ENCODE peak calls at places on chromosomes 11 and 22, in five cellular contexts. One of them, this sample, is unnamed.

GRCh38 chr22:42608481-42609361 is 6.0 kb downstream of the POLDIP3 start:
- DNase-seq in smooth muscle cell of the brain vasculature: peak
- DNase-seq in midbrain: peak
- DNase-seq in activated T-cell treated with anti-CD3 and anti-CD28 coated beads, Interleukin-2, amount 50 U/mL, for 48 hours: no peak
- DNase-seq in stimulated activated CD8-positive, alpha-beta memory T cell treated with anti-CD3 and anti-CD28 coated beads, Interleukin-15, amount 100 ng/mL, for 24 hours: no peak
- DNase-seq in this sample: no peak

GRCh38 chr11:91857194-91857593 is 367.4 kb upstream of the FAT3 start:
- DNase-seq in activated T-cell treated with anti-CD3 and anti-CD28 coated beads, Interleukin-2, amount 50 U/mL, for 48 hours: no peak
- DNase-seq in stimulated activated CD8-positive, alpha-beta memory T cell treated with anti-CD3 and anti-CD28 coated beads, Interleukin-15, amount 100 ng/mL, for 24 hours: no peak
- DNase-seq in smooth muscle cell of the brain vasculature: no peak
- DNase-seq in midbrain: no peak
- DNase-seq in this sample: no peak

GRCh38 chr22:22948651-22949611 is 61.3 kb downstream of the IGLL5 start:
- DNase-seq in midbrain: no peak
- DNase-seq in smooth muscle cell of the brain vasculature: no peak
- DNase-seq in stimulated activated CD8-positive, alpha-beta memory T cell treated with anti-CD3 and anti-CD28 coated beads, Interleukin-15, amount 100 ng/mL, for 24 hours: no peak
- DNase-seq in activated T-cell treated with anti-CD3 and anti-CD28 coated beads, Interleukin-2, amount 50 U/mL, for 48 hours: no peak
- DNase-seq in this sample: no peak

GRCh38 chr11:133794205-133794604 is 51.1 kb downstream of the SPATA19 start:
- DNase-seq in stimulated activated CD8-positive, alpha-beta memory T cell treated with anti-CD3 and anti-CD28 coated beads, Interleukin-15, amount 100 ng/mL, for 24 hours: no peak
- DNase-seq in smooth muscle cell of the brain vasculature: no peak
- DNase-seq in activated T-cell treated with anti-CD3 and anti-CD28 coated beads, Interleukin-2, amount 50 U/mL, for 48 hours: no peak
- DNase-seq in midbrain: no peak
- DNase-seq in this sample: no peak

GRCh38 chr11:34977039-34977906 is 60.9 kb downstream of the PDHX start:
- DNase-seq in midbrain: no peak
- DNase-seq in activated T-cell treated with anti-CD3 and anti-CD28 coated beads, Interleukin-2, amount 50 U/mL, for 48 hours: no peak
- DNase-seq in stimulated activated CD8-positive, alpha-beta memory T cell treated with anti-CD3 and anti-CD28 coated beads, Interleukin-15, amount 100 ng/mL, for 24 hours: no peak
- DNase-seq in smooth muscle cell of the brain vasculature: no peak
- DNase-seq in this sample: no peak

GRCh38 chr11:117696489-117696888 is 100.5 kb downstream of the DSCAML1 start:
- DNase-seq in smooth muscle cell of the brain vasculature: no peak
- DNase-seq in midbrain: no peak
- DNase-seq in stimulated activated CD8-positive, alpha-beta memory T cell treated with anti-CD3 and anti-CD28 coated beads, Interleukin-15, amount 100 ng/mL, for 24 hours: no peak
- DNase-seq in activated T-cell treated with anti-CD3 and anti-CD28 coated beads, Interleukin-2, amount 50 U/mL, for 48 hours: no peak
- DNase-seq in this sample: no peak

GRCh38 chr11:128195057-128195751 is 392.2 kb downstream of the ETS1 start:
- DNase-seq in activated T-cell treated with anti-CD3 and anti-CD28 coated beads, Interleukin-2, amount 50 U/mL, for 48 hours: no peak
- DNase-seq in smooth muscle cell of the brain vasculature: no peak
- DNase-seq in stimulated activated CD8-positive, alpha-beta memory T cell treated with anti-CD3 and anti-CD28 coated beads, Interleukin-15, amount 100 ng/mL, for 24 hours: no peak
- DNase-seq in midbrain: no peak
- DNase-seq in this sample: no peak

GRCh38 chr11:11589385-11589890 is 32.4 kb downstream of the GALNT18 start:
- DNase-seq in stimulated activated CD8-positive, alpha-beta memory T cell treated with anti-CD3 and anti-CD28 coated beads, Interleukin-15, amount 100 ng/mL, for 24 hours: no peak
- DNase-seq in activated T-cell treated with anti-CD3 and anti-CD28 coated beads, Interleukin-2, amount 50 U/mL, for 48 hours: no peak
- DNase-seq in smooth muscle cell of the brain vasculature: no peak
- DNase-seq in midbrain: no peak
- DNase-seq in this sample: no peak

GRCh38 chr22:48376936-48377335 is 1450.7 kb downstream of the BRD1 start:
- DNase-seq in smooth muscle cell of the brain vasculature: no peak
- DNase-seq in midbrain: no peak
- DNase-seq in stimulated activated CD8-positive, alpha-beta memory T cell treated with anti-CD3 and anti-CD28 coated beads, Interleukin-15, amount 100 ng/mL, for 24 hours: no peak
- DNase-seq in activated T-cell treated with anti-CD3 and anti-CD28 coated beads, Interleukin-2, amount 50 U/mL, for 48 hours: no peak
- DNase-seq in this sample: no peak

GRCh38 chr11:1747753-1748466 is 2.5 kb downstream of the IFITM10 start:
- DNase-seq in activated T-cell treated with anti-CD3 and anti-CD28 coated beads, Interleukin-2, amount 50 U/mL, for 48 hours: no peak
- DNase-seq in midbrain: peak
- DNase-seq in smooth muscle cell of the brain vasculature: no peak
- DNase-seq in stimulated activated CD8-positive, alpha-beta memory T cell treated with anti-CD3 and anti-CD28 coated beads, Interleukin-15, amount 100 ng/mL, for 24 hours: no peak
- DNase-seq in this sample: no peak

GRCh38 chr11:72621008-72621610 is 53.1 kb downstream of the PDE2A start:
- DNase-seq in stimulated activated CD8-positive, alpha-beta memory T cell treated with anti-CD3 and anti-CD28 coated beads, Interleukin-15, amount 100 ng/mL, for 24 hours: no peak
- DNase-seq in smooth muscle cell of the brain vasculature: no peak
- DNase-seq in midbrain: no peak
- DNase-seq in activated T-cell treated with anti-CD3 and anti-CD28 coated beads, Interleukin-2, amount 50 U/mL, for 48 hours: no peak
- DNase-seq in this sample: no peak

GRCh38 chr11:9651899-9652748 is 11.8 kb upstream of the SWAP70 start:
- DNase-seq in activated T-cell treated with anti-CD3 and anti-CD28 coated beads, Interleukin-2, amount 50 U/mL, for 48 hours: no peak
- DNase-seq in stimulated activated CD8-positive, alpha-beta memory T cell treated with anti-CD3 and anti-CD28 coated beads, Interleukin-15, amount 100 ng/mL, for 24 hours: no peak
- DNase-seq in midbrain: no peak
- DNase-seq in smooth muscle cell of the brain vasculature: no peak
- DNase-seq in this sample: no peak

GRCh38 chr11:87263979-87264378 is 226.2 kb downstream of the TMEM135 start:
- DNase-seq in midbrain: no peak
- DNase-seq in smooth muscle cell of the brain vasculature: no peak
- DNase-seq in stimulated activated CD8-positive, alpha-beta memory T cell treated with anti-CD3 and anti-CD28 coated beads, Interleukin-15, amount 100 ng/mL, for 24 hours: no peak
- DNase-seq in activated T-cell treated with anti-CD3 and anti-CD28 coated beads, Interleukin-2, amount 50 U/mL, for 48 hours: no peak
- DNase-seq in this sample: no peak

GRCh38 chr11:15216678-15217077 is 102.0 kb downstream of the INSC start:
- DNase-seq in activated T-cell treated with anti-CD3 and anti-CD28 coated beads, Interleukin-2, amount 50 U/mL, for 48 hours: no peak
- DNase-seq in midbrain: no peak
- DNase-seq in stimulated activated CD8-positive, alpha-beta memory T cell treated with anti-CD3 and anti-CD28 coated beads, Interleukin-15, amount 100 ng/mL, for 24 hours: no peak
- DNase-seq in smooth muscle cell of the brain vasculature: no peak
- DNase-seq in this sample: no peak

GRCh38 chr11:19953342-19953741 is 206.9 kb downstream of the DBX1 start:
- DNase-seq in activated T-cell treated with anti-CD3 and anti-CD28 coated beads, Interleukin-2, amount 50 U/mL, for 48 hours: no peak
- DNase-seq in smooth muscle cell of the brain vasculature: no peak
- DNase-seq in midbrain: no peak
- DNase-seq in stimulated activated CD8-positive, alpha-beta memory T cell treated with anti-CD3 and anti-CD28 coated beads, Interleukin-15, amount 100 ng/mL, for 24 hours: no peak
- DNase-seq in this sample: no peak

GRCh38 chr11:82775736-82776346 is 42.2 kb upstream of the FAM181B start:
- DNase-seq in midbrain: no peak
- DNase-seq in smooth muscle cell of the brain vasculature: peak
- DNase-seq in stimulated activated CD8-positive, alpha-beta memory T cell treated with anti-CD3 and anti-CD28 coated beads, Interleukin-15, amount 100 ng/mL, for 24 hours: no peak
- DNase-seq in activated T-cell treated with anti-CD3 and anti-CD28 coated beads, Interleukin-2, amount 50 U/mL, for 48 hours: peak
- DNase-seq in this sample: no peak

GRCh38 chr11:14384338-14384737 is 25.4 kb upstream of the RRAS2 start:
- DNase-seq in activated T-cell treated with anti-CD3 and anti-CD28 coated beads, Interleukin-2, amount 50 U/mL, for 48 hours: no peak
- DNase-seq in smooth muscle cell of the brain vasculature: no peak
- DNase-seq in stimulated activated CD8-positive, alpha-beta memory T cell treated with anti-CD3 and anti-CD28 coated beads, Interleukin-15, amount 100 ng/mL, for 24 hours: no peak
- DNase-seq in midbrain: no peak
- DNase-seq in this sample: no peak

GRCh38 chr22:46738642-46738960 is 549 bp upstream of the CERK start:
- DNase-seq in stimulated activated CD8-positive, alpha-beta memory T cell treated with anti-CD3 and anti-CD28 coated beads, Interleukin-15, amount 100 ng/mL, for 24 hours: no peak
- DNase-seq in midbrain: no peak
- DNase-seq in smooth muscle cell of the brain vasculature: no peak
- DNase-seq in activated T-cell treated with anti-CD3 and anti-CD28 coated beads, Interleukin-2, amount 50 U/mL, for 48 hours: no peak
- DNase-seq in this sample: no peak

GRCh38 chr22:45859231-45860161 is 117.5 kb downstream of the WNT7B start:
- DNase-seq in activated T-cell treated with anti-CD3 and anti-CD28 coated beads, Interleukin-2, amount 50 U/mL, for 48 hours: no peak
- DNase-seq in midbrain: no peak
- DNase-seq in stimulated activated CD8-positive, alpha-beta memory T cell treated with anti-CD3 and anti-CD28 coated beads, Interleukin-15, amount 100 ng/mL, for 24 hours: no peak
- DNase-seq in smooth muscle cell of the brain vasculature: no peak
- DNase-seq in this sample: no peak